ENCODE peak calls at places on chromosomes 2 and 18, in five cellular contexts. F is GM12878, K is progenitor cell of endocrine pancreas, T is left ventricle myocardium superior, W is ACHN. N is an unnamed sample.

GRCh38 chr2:201483337-201483736 is 31.8 kb downstream of the STRADB start:
- DNase-seq in F (no peak), K (no peak), T (no peak), W (no peak), N (no peak)

GRCh38 chr2:41928593-41928992 is 119.2 kb upstream of the PKDCC start:
- DNase-seq in F (no peak), K (no peak), T (no peak), W (peak), N (no peak)

GRCh38 chr2:233689498-233689897 is 3.2 kb upstream of the UGT1A6 start:
- DNase-seq in F (no peak), K (no peak), T (no peak), W (no peak), N (no peak)

GRCh38 chr2:191678437-191679110 is 638 bp downstream of the NABP1 start:
- DNase-seq in F (no peak), K (peak), T (peak), W (peak), N (peak)

GRCh38 chr2:230987137-230988020 is 8.5 kb upstream of the SPATA3 start:
- DNase-seq in F (no peak), K (peak), T (peak), W (peak), N (peak)

GRCh38 chr2:242031481-242032019 is 162.0 kb downstream of the RTP5 start:
- DNase-seq in F (no peak), K (no peak), T (no peak), W (no peak), N (no peak)

GRCh38 chr2:62774555-62775366 is 69.2 kb downstream of the EHBP1 start:
- DNase-seq in F (peak), K (no peak), T (no peak), W (peak), N (no peak)

GRCh38 chr18:74508821-74509225 is 12.7 kb downstream of the CNDP2 start:
- DNase-seq in F (no peak), K (no peak), T (no peak), W (no peak), N (no peak)

GRCh38 chr2:37877457-37878315 is 47.4 kb upstream of the RMDN2 start:
- DNase-seq in F (no peak), K (no peak), T (no peak), W (peak), N (no peak)

GRCh38 chr2:54763636-54764291 is 40.3 kb downstream of the EML6 start:
- DNase-seq in F (no peak), K (no peak), T (no peak), W (peak), N (no peak)

GRCh38 chr18:49590608-49591007 is 28.8 kb downstream of the LIPG start:
- DNase-seq in F (no peak), K (no peak), T (no peak), W (no peak), N (no peak)

GRCh38 chr18:45951021-45951714 is 16.0 kb downstream of the EPG5 start:
- DNase-seq in F (no peak), K (no peak), T (no peak), W (peak), N (no peak)

GRCh38 chr2:71561441-71562267 is 108.3 kb downstream of the DYSF start:
- DNase-seq in F (no peak), K (no peak), T (no peak), W (no peak), N (peak)

N was measured in left cardiac atrium.